ENCODE peak calls at places on chromosomes 16 and 17, in seven cellular contexts. A is MM.1S, E is uterus, M is OCI-LY7, Q is brain microvascular endothelial cell, O is cardiac muscle cell, T is AG04450. B is an unnamed sample.

GRCh38 chr16:64532117-64532516 is 589.7 kb downstream of the CDH11 start:
- DNase-seq in A (peak), E (no peak), T (no peak), O (no peak), M (no peak), Q (no peak), B (no peak)

GRCh38 chr16:88701541-88702363 is 4.5 kb downstream of the RNF166 start:
- DNase-seq in A (no peak), T (no peak), O (no peak), E (no peak), Q (no peak), M (no peak), B (no peak)

GRCh38 chr16:67571464-67571863 is 9.1 kb downstream of the CTCF start:
- DNase-seq in T (no peak), O (no peak), M (no peak), E (no peak), Q (no peak), A (no peak), B (no peak)

GRCh38 chr17:56826611-56827414 is 6.9 kb downstream of the C17orf67 start:
- DNase-seq in M (no peak), A (no peak), Q (no peak), T (no peak), O (no peak), E (no peak), B (no peak)

GRCh38 chr17:33868899-33869298 is 386.2 kb upstream of the CCL2 start:
- DNase-seq in T (no peak), Q (no peak), M (no peak), E (no peak), A (no peak), O (no peak), B (no peak)

GRCh38 chr16:56245197-56245596 is 53.9 kb downstream of the GNAO1 start:
- DNase-seq in O (no peak), A (no peak), T (no peak), E (no peak), Q (no peak), M (no peak), B (no peak)

GRCh38 chr17:50534222-50534978 is 1.9 kb downstream of the EPN3 start:
- DNase-seq in O (no peak), T (no peak), Q (no peak), E (no peak), A (no peak), M (no peak), B (no peak)

GRCh38 chr16:29775742-29776408 is 2.2 kb upstream of the ZG16 start:
- DNase-seq in E (no peak), O (no peak), Q (peak), M (no peak), T (no peak), A (no peak), B (no peak)

GRCh38 chr16:56246051-56246817 is 54.9 kb downstream of the GNAO1 start:
- DNase-seq in M (no peak), T (no peak), E (no peak), A (no peak), Q (no peak), O (peak), B (no peak)

GRCh38 chr16:49821156-49821555 is 34.8 kb downstream of the ZNF423 start:
- DNase-seq in Q (no peak), O (no peak), M (no peak), T (no peak), E (no peak), A (no peak), B (no peak)

GRCh38 chr17:7611635-7612293 is 2.9 kb downstream of the FXR2 start:
- DNase-seq in O (no peak), A (no peak), T (no peak), E (no peak), Q (no peak), M (no peak), B (no peak)

GRCh38 chr17:58969612-58970011 is 137.1 kb downstream of the TRIM37 start:
- DNase-seq in E (no peak), O (no peak), A (no peak), M (no peak), Q (no peak), T (no peak), B (no peak)

GRCh38 chr17:7712111-7712771 is 5.3 kb upstream of the DNAH2 start:
- DNase-seq in M (peak), T (no peak), Q (no peak), E (no peak), A (no peak), O (no peak), B (no peak)

GRCh38 chr17:67024736-67025135 is 19.6 kb upstream of the CACNG1 start:
- DNase-seq in O (no peak), M (no peak), Q (no peak), T (no peak), A (no peak), E (no peak), B (no peak)

GRCh38 chr16:79066621-79067020 is 533.9 kb downstream of the MAF start:
- DNase-seq in A (no peak), M (no peak), T (no peak), E (no peak), O (no peak), Q (no peak), B (no peak)

GRCh38 chr16:11234884-11235702 is 20.9 kb downstream of the SOCS1 start:
- DNase-seq in A (no peak), E (no peak), O (no peak), Q (no peak), M (no peak), T (no peak), B (no peak)

DNA sequence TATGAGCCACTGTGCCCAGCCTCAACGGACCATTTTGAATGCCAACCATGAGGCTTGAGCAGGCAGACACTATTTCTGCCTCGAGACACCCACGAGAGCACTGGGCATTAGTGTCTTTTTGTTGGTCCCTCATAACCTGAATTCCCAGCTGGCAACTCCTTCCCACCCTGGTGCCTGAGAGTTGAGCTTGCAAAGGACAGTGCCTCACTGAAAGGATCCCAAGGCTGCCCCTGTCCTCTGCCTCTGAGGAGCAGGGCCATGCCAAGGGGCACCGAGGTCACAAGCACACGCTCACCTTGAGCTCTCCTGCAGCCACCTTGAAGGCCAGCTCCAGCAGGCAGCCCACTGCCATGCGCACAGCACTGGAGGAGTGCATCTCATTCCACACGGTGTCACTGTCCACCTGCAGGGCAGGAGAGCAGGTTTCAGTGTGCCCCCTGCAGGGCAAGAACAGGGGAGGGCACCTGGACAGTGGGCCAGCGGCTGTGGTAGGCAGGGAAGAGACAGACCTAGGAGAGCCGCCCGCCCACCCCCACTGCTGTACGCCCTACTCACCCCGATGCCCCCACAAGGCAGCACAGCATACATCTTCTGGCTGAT is 12.8 kb downstream of the G6PC3 start:
- DNase-seq in Q (no peak), M (peak), A (no peak), O (no peak), E (no peak), T (no peak), B (peak)
- H3K4me3 ChIP-seq in Q (no peak), M (no peak), A (no peak), O (no peak), E (no peak), T (no peak), B (no peak)

GRCh38 chr17:61461586-61461966 is 9.4 kb downstream of the TBX4 start:
- DNase-seq in E (no peak), M (no peak), T (no peak), Q (no peak), O (no peak), A (no peak), B (no peak)
- H3K4me3 ChIP-seq in E (no peak), M (peak), T (peak), Q (no peak), O (peak), A (no peak), B (no peak)

GRCh38 chr17:951388-952132 is 28.0 kb downstream of the NXN start:
- DNase-seq in E (peak), M (no peak), O (peak), A (no peak), Q (peak), T (peak), B (no peak)
- H3K4me3 ChIP-seq in E (no peak), M (no peak), O (no peak), A (no peak), Q (peak), T (peak), B (no peak)

GRCh38 chr16:82629441-82630027 is 2.8 kb downstream of the CDH13 start:
- DNase-seq in E (peak), Q (peak), O (no peak), M (no peak), A (no peak), T (no peak), B (no peak)
- H3K4me3 ChIP-seq in E (peak), Q (peak), O (no peak), M (no peak), A (no peak), T (no peak), B (no peak)

GRCh38 chr17:75723201-75723930 is 2.1 kb downstream of the ITGB4 start:
- DNase-seq in E (no peak), M (no peak), T (no peak), Q (no peak), O (no peak), A (no peak), B (no peak)
- H3K4me3 ChIP-seq in E (no peak), M (no peak), T (no peak), Q (no peak), O (no peak), A (no peak), B (no peak)

GRCh38 chr16:27315333-27316037 is 1.7 kb downstream of the IL4R start:
- DNase-seq in O (peak), M (peak), A (no peak), E (peak), Q (peak), T (no peak), B (peak)
- H3K4me3 ChIP-seq in O (peak), M (peak), A (no peak), E (peak), Q (peak), T (peak), B (peak)

GRCh38 chr16:280552-280951 is at the start of gene ARHGDIG:
- DNase-seq in Q (no peak), A (no peak), E (no peak), M (no peak), O (peak), T (no peak), B (no peak)
- H3K4me3 ChIP-seq in Q (peak), A (no peak), E (no peak), M (no peak), O (peak), T (peak), B (no peak)

DNA sequence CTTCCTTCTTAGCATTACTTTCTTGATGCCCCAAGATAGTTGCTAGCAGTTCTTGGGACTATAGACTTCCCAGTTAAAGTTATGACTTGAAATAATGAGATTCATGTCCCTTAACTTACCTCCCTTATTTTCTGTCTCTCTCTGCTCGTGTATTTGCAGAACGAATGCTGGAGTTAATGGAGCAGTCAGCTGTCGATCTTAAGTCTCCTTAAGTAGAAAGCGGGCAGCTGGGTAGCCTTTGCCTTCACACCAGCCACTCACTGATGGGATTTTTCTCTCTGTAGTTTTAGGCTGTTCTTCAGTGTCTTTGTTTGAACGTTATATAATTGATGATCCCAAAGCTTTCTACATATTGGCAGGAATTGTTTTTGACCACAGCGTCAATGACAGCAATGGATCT is 24.9 kb upstream of the ABCA3 start:
- DNase-seq in A (no peak), M (no peak), Q (no peak), E (no peak), T (no peak), O (no peak), B (no peak)
- H3K4me3 ChIP-seq in A (no peak), M (no peak), Q (no peak), E (no peak), T (no peak), O (no peak), B (no peak)

GRCh38 chr17:43212641-43213490 is 1.2 kb downstream of the TMEM106A start:
- DNase-seq in E (no peak), Q (no peak), T (no peak), M (peak), A (no peak), O (no peak), B (peak)
- H3K4me3 ChIP-seq in E (peak), Q (peak), T (peak), M (peak), A (peak), O (peak), B (peak)